ENCODE peak calls at places on chromosomes 5 and 9, in five cellular contexts. V is lung, J is fibroblast of pulmonary artery, G is activated B cell treated with CpG ODN at 0.5 μM for 24 hours, U is RWPE1. L is an unnamed sample.

GRCh38 chr5:35853652-35854051 is 3.0 kb upstream of the IL7R start:
- DNase-seq in V (no peak), J (no peak), G (no peak), U (no peak), L (no peak)

GRCh38 chr9:123548749-123549545 is 192.9 kb downstream of the CRB2 start:
- DNase-seq in V (no peak), J (peak), G (no peak), U (no peak), L (peak)

GRCh38 chr5:105931782-105932489 is 1738.8 kb downstream of the EFNA5 start:
- DNase-seq in V (no peak), J (peak), G (no peak), U (no peak), L (no peak)

GRCh38 chr5:1754531-1755220 is 45.0 kb downstream of the MRPL36 start:
- DNase-seq in V (no peak), J (no peak), G (no peak), U (no peak), L (peak)

GRCh38 chr5:64766105-64766504 is 2.4 kb downstream of the SREK1IP1 start:
- DNase-seq in V (no peak), J (peak), G (no peak), U (peak), L (no peak)

GRCh38 chr5:178201927-178202235 is 2.5 kb upstream of the HNRNPAB start:
- DNase-seq in V (no peak), J (no peak), G (no peak), U (no peak), L (no peak)

GRCh38 chr5:176595386-176595943 is 14.5 kb downstream of the GPRIN1 start:
- DNase-seq in V (no peak), J (no peak), G (no peak), U (no peak), L (no peak)

GRCh38 chr9:82080265-82080664 is 91.7 kb downstream of the SPATA31D1 start:
- DNase-seq in V (no peak), J (no peak), G (no peak), U (no peak), L (no peak)

GRCh38 chr9:88697764-88698436 is 162.9 kb downstream of the NXNL2 start:
- DNase-seq in V (no peak), J (peak), G (no peak), U (no peak), L (no peak)

GRCh38 chr9:19493174-19493811 is 84.5 kb downstream of the ACER2 start:
- DNase-seq in V (peak), J (peak), G (no peak), U (peak), L (no peak)

GRCh38 chr5:118068886-118069285 is 919.5 kb downstream of the DTWD2 start:
- DNase-seq in V (no peak), J (no peak), G (no peak), U (no peak), L (no peak)

GRCh38 chr5:137497396-137498290 is 1.5 kb downstream of the SPOCK1 start:
- DNase-seq in V (no peak), J (no peak), G (no peak), U (no peak), L (no peak)

DNA sequence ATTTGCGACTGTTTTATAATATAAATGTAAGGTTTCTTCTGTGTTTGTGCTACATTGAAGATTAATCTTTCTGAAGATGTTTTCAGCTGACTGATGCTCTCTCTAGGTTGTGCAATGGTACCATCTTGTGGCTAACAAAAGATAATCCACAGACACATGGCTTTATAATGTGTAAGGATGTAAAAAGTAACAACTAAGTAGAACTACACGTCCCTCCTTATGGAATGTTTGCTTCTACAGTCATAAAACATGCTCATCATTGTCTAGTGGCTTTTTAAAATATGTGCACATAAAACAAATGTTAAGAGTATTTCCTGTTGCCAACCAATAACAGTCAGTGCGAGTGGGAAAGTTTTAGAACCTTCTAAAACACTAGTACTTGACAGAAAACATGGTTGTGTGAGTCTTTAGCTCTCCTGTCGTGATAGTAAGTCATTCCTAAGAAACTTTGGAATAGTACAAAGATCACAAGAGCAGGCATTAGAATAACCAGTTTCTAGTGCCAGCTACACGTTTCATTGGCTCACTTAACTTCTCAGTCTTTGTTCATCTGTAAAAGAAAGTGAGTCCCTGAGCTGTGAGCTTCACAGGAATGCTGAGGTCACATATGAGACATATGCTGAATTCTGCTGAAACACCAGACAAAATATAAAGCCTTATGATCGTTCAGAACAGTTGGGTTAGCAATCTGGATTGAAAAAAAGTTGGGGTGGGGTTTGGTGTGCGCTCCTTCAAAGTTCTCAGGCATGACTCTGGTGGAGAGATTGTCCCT is 75.7 kb upstream of the GLIS3 start:
- DNase-seq in V (no peak), J (peak), G (no peak), U (peak), L (no peak)
- TF ChIP-seq CTCF in V (peak), J (peak), G (no peak), U (peak), L (no peak)

GRCh38 chr5:121873409-121873808 is 21.7 kb downstream of the FTMT start:
- DNase-seq in V (no peak), J (no peak), G (no peak), U (no peak), L (no peak)

GRCh38 chr5:121872846-121873245 is 21.2 kb downstream of the FTMT start:
- DNase-seq in V (no peak), J (no peak), G (no peak), U (no peak), L (no peak)

GRCh38 chr5:121867403-121867802 is 15.7 kb downstream of the FTMT start:
- DNase-seq in V (no peak), J (no peak), G (no peak), U (no peak), L (no peak)

GRCh38 chr5:121870489-121870888 is 18.8 kb downstream of the FTMT start:
- DNase-seq in V (no peak), J (peak), G (no peak), U (no peak), L (no peak)
- TF ChIP-seq CTCF in V (no peak), J (no peak), G (no peak), U (no peak), L (no peak)

GRCh38 chr9:6384732-6385131 is 28.3 kb upstream of the UHRF2 start:
- DNase-seq in V (no peak), J (no peak), G (no peak), U (no peak), L (no peak)

GRCh38 chr9:6383551-6384225 is 29.3 kb upstream of the UHRF2 start:
- DNase-seq in V (no peak), J (peak), G (no peak), U (no peak), L (no peak)

DNA sequence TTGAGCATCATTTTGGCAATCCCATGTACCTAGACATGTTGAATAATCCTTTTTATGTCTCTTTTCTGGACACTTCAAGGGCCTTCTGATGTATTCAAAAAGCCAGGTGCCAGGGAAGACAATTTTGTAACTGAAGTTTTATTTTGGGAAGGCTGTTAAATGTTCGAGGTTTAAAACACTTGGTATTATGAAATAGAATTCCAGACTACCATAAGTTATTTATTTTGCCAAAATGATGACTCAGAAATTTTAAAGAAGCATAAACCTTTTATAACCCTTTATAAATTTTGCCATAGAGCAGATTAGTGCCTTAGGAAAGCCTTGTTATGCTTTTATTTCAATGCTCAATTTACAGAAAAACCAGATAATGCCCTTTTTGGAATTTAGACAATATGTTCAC is 30.3 kb upstream of the UHRF2 start:
- DNase-seq in V (no peak), J (peak), G (no peak), U (no peak), L (no peak)
- TF ChIP-seq CTCF in V (no peak), J (no peak), G (no peak), U (no peak), L (no peak)

DNA sequence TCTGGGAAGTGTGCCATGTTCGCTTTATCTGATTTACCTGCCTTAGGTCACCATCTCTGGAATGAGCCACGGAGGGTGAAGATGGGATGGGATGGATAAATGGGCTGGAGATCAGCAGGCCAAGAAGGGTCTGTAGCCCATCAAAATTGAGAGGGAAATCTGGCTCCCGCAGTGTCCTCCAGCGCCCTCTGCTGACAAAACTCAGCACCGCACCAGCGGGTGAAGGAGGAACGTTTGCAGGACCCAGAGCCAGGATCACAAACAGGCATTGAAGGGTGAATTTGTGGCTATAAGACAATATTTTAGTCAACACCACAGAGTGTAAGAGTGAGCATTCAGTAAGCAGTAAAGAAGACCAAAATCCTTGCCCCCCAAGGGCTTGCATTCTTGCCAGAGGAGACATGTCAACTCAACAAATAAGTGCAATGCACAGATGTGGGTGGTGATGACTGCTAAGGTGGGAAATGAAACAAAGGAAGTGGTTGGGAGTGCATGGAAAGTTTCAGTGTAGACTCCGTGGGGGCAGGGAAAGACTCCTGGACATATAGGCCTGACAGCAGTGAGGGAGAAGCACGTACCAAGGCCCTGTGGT is 124.4 kb downstream of the TENT4A start:
- DNase-seq in V (no peak), J (no peak), G (no peak), U (no peak), L (no peak)
- TF ChIP-seq CTCF in V (no peak), J (peak), G (no peak), U (peak), L (peak)

DNA sequence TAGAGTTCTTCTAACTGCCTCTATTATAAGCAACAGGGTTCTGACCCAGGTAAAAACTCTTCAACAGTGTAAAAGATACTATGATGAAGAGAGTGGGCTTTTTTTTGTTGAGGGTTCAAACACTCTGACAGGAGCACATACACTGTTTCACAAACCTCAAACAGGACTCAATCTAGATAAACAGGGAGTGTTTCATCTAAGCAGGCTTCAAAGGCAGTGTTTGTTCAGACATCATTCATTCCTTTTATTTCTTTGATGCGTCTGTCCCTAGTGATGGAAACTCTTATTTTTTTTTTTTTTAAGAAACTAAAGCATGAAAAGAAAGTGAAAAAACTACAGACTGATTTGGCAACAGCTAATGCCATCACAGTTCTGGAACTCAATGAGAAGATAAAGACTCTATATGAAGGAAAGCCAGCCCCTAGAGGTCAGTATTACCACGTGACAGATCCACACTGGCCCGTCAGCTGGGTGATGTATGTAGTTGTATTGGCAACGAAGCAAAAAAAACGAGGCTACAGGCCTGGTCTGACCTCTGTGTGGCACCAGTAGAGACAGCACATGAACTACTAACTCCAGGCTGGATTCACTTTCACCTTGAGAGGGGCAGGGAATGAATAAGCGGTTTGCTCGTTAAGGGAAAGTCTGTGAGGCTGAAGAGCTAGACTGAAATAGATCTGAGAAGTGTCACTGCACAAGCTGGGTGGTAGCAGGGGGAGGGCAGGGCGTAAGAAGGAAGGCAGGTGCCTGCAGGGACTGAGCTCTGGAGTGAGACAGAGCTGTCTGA is 172.2 kb downstream of the CCDC192 start:
- DNase-seq in V (no peak), J (peak), G (no peak), U (peak), L (no peak)
- TF ChIP-seq CTCF in V (peak), J (peak), G (no peak), U (peak), L (no peak)

L was measured in CD14-positive monocyte.